ENCODE peak calls at places on chromosomes 16 and 17, in four cellular contexts. W, P, S and X are unnamed samples.
A peak's percentile ranks its signal among the peaks of the same experiment; 100 is the strongest.

GRCh38 chr17:35119370-35120185 is at the start of gene RAD51D:
- DNase-seq in P (peak; percentile 19), S (peak; percentile 80), W (peak; percentile 70), X (peak; percentile 81)

GRCh38 chr17:67098022-67098421 is 53.7 kb downstream of the CACNG1 start:
- DNase-seq in W (no peak), S (no peak), P (no peak), X (no peak)

GRCh38 chr17:78546476-78546875 is 30.7 kb downstream of the DNAH17 start:
- DNase-seq in P (no peak), S (no peak), W (no peak), X (no peak)

GRCh38 chr16:82761236-82761635 is 134.5 kb downstream of the CDH13 start:
- DNase-seq in W (no peak), P (peak; percentile 29), S (peak; percentile 27), X (peak; percentile 93)

GRCh38 chr17:18981385-18981641 is 23.3 kb downstream of the FAM83G start:
- DNase-seq in W (no peak), P (no peak), S (no peak), X (no peak)

GRCh38 chr16:88928405-88929375 is 48.3 kb downstream of the CBFA2T3 start:
- DNase-seq in P (no peak), S (no peak), W (no peak), X (no peak)

GRCh38 chr17:14559220-14559619 is 258.3 kb downstream of the HS3ST3B1 start:
- DNase-seq in W (no peak), P (no peak), S (no peak), X (no peak)

GRCh38 chr16:85608887-85609286 is 4.2 kb upstream of the GSE1 start:
- DNase-seq in W (no peak), S (no peak), P (no peak), X (no peak)

GRCh38 chr16:89289428-89290395 is 72.2 kb downstream of the ZNF778 start:
- DNase-seq in S (peak; percentile 68), W (peak; percentile 60), P (no peak), X (peak; percentile 76)

GRCh38 chr17:47711366-47712099 is 17.6 kb downstream of the TBKBP1 start:
- DNase-seq in W (no peak), P (no peak), S (no peak), X (no peak)

GRCh38 chr16:72895951-72896350 is 152.0 kb downstream of the ZFHX3 start:
- DNase-seq in P (no peak), S (no peak), W (no peak), X (no peak)

GRCh38 chr16:81810894-81811538 is 31.9 kb downstream of the PLCG2 start:
- DNase-seq in P (no peak), W (no peak), S (no peak), X (no peak)

GRCh38 chr17:6392609-6393367 is 42.1 kb downstream of the AIPL1 start:
- DNase-seq in P (no peak), W (no peak), S (peak; percentile 29), X (no peak)

GRCh38 chr17:52027081-52027480 is 131.4 kb downstream of the CA10 start:
- DNase-seq in W (no peak), P (no peak), S (peak; percentile 81), X (no peak)

GRCh38 chr17:73787721-73788051 is 143.4 kb upstream of the SDK2 start:
- DNase-seq in S (no peak), P (no peak), W (no peak), X (no peak)

GRCh38 chr16:48392407-48392806 is 7.2 kb upstream of the SIAH1 start:
- DNase-seq in P (no peak), S (no peak), W (no peak), X (no peak)